ENCODE peak calls at places on chromosomes 7 and 10, in seven cellular contexts. N is stomach; E is CD4-positive, alpha-beta memory T cell; I is tibial nerve; P is neuronal stem cell; L is CD8-positive, alpha-beta memory T cell; J is endodermal cell. M is an unnamed sample. For H3K4me1, the result is how much of the 10 kb centered on the place peaks cover.

GRCh38 chr7:131945313-131945831 is 388.9 kb upstream of the PODXL start:
- DNase-seq in N (peak), P (peak), L (no peak), E (no peak), J (peak), I (no peak), M (peak)

GRCh38 chr7:73683916-73684693 is 708 bp downstream of the BUD23 start:
- DNase-seq in L (no peak), J (peak), P (no peak), I (no peak), N (no peak), E (no peak), M (no peak)

GRCh38 chr10:964321-964987 is 23.8 kb upstream of the GTPBP4 start:
- DNase-seq in I (no peak), N (no peak), L (no peak), J (no peak), E (no peak), P (no peak), M (no peak)

GRCh38 chr10:62726142-62726541 is 78.4 kb upstream of the ADO start:
- DNase-seq in I (no peak), J (no peak), E (no peak), L (no peak), P (no peak), N (no peak), M (no peak)

GRCh38 chr10:86254526-86255174 is 111.9 kb downstream of the GRID1 start:
- DNase-seq in L (no peak), I (no peak), P (no peak), N (no peak), J (peak), E (no peak), M (peak)

GRCh38 chr10:63431962-63432797 is 33.6 kb downstream of the JMJD1C start:
- DNase-seq in L (no peak), P (no peak), J (no peak), I (no peak), E (no peak), N (no peak), M (no peak)

GRCh38 chr10:113515521-113516045 is 37.3 kb upstream of the HABP2 start:
- DNase-seq in E (no peak), N (no peak), I (no peak), P (no peak), L (no peak), J (no peak), M (no peak)

GRCh38 chr7:129678606-129679005 is 67.1 kb downstream of the NRF1 start:
- DNase-seq in L (no peak), N (no peak), P (no peak), I (no peak), E (no peak), J (no peak), M (no peak)

GRCh38 chr7:105907129-105907846 is 30.9 kb upstream of the ATXN7L1 start:
- DNase-seq in J (no peak), L (no peak), I (no peak), E (no peak), N (no peak), P (no peak), M (no peak)
- H3K27ac ChIP-seq in J (no peak), L (no peak), I (no peak), E (no peak), N (no peak), P (no peak), M (no peak)

GRCh38 chr10:132722391-132722790 is 63.6 kb downstream of the NKX6-2 start:
- DNase-seq in N (no peak), L (no peak), I (no peak), J (no peak), E (no peak), P (no peak), M (no peak)

GRCh38 chr10:132721725-132722124 is 64.2 kb downstream of the NKX6-2 start:
- DNase-seq in I (no peak), P (no peak), E (no peak), L (no peak), J (no peak), N (no peak), M (no peak)

GRCh38 chr10:132725202-132725601 is 60.7 kb downstream of the NKX6-2 start:
- DNase-seq in I (no peak), E (no peak), P (no peak), L (no peak), N (no peak), J (no peak), M (no peak)

GRCh38 chr10:132724436-132724835 is 61.5 kb downstream of the NKX6-2 start:
- DNase-seq in J (no peak), I (no peak), N (no peak), P (no peak), E (no peak), L (no peak), M (no peak)

GRCh38 chr10:132722980-132723970 is 62.7 kb downstream of the NKX6-2 start:
- DNase-seq in P (no peak), L (no peak), N (no peak), I (no peak), E (no peak), J (no peak), M (no peak)
- H3K4me1 ChIP-seq in P (under half), L (under half), N (under half), I (under half), E (under half), J (under half), M (under half)

DNA sequence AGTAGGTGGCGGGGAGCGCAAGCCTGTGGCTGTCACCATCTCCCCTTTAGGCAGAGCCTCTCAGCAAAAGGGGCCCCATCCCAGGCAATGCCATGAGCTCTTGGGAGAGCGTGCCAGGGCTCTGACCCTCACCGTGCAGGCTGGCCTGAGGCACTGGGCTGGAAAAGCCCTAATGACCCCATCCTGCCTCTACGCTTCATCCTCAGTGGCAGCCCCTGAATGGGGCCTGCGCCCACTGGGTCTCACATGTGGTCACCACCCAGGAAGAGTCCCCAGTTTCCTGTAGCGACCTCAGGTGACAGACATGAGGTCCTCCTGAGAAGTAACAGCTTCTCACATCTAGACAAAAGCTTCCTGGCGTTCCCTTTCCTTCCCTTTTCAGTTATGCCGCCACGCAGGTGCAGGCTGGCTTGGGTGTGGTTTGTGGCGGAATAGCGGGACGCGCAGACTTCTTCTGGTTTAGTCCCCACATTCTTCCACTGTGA is 59.2 kb downstream of the CLEC2L start:
- DNase-seq in L (no peak), P (no peak), E (no peak), I (no peak), J (no peak), N (peak), M (no peak)
- H3K4me3 ChIP-seq in L (no peak), P (no peak), E (no peak), I (no peak), J (no peak), N (no peak), M (no peak)

GRCh38 chr7:41182782-41183181 is 520.1 kb downstream of the INHBA start:
- DNase-seq in L (no peak), I (no peak), J (no peak), E (no peak), P (no peak), N (no peak), M (no peak)
- H3K27ac ChIP-seq in L (no peak), I (no peak), J (no peak), E (no peak), P (no peak), N (no peak), M (no peak)

GRCh38 chr7:76047811-76048667 is at the start of the genes MDH2 and STYXL1:
- DNase-seq in L (peak), E (peak), N (peak), I (peak), P (peak), J (peak), M (peak)
- H3K4me1 ChIP-seq in L (under half), E (under half), N (under half), I (under half), P (under half), J (under half), M (under half)